ENCODE peak calls at places on chromosomes 16 and 17, in five cellular contexts. K is pons; G is stimulated activated CD4-positive, alpha-beta T cell treated with anti-CD3 and anti-CD28 coated beads, Interleukin-1b, Interleukin-23, amount 100 ng/mL, for 1 hour; N is neural progenitor cell; J is esophagus squamous epithelium. D is an unnamed sample.

GRCh38 chr17:56891751-56892150 is 22.1 kb downstream of the TRIM25 start:
- DNase-seq in G (peak; percentile 45), N (peak; percentile 22), K (no peak), J (no peak), D (peak; percentile 11)

GRCh38 chr17:77687417-77687816 is 271.1 kb upstream of the TNRC6C start:
- DNase-seq in G (no peak), J (no peak), N (no peak), K (no peak), D (no peak)

GRCh38 chr16:2826591-2827480 is 3.3 kb upstream of the ZG16B start:
- DNase-seq in J (no peak), G (no peak), K (no peak), N (no peak), D (no peak)

GRCh38 chr16:48082516-48082915 is 73.3 kb downstream of the ABCC12 start:
- DNase-seq in N (no peak), J (no peak), K (no peak), G (no peak), D (no peak)

GRCh38 chr17:30414486-30414885 is 35.8 kb downstream of the CPD start:
- DNase-seq in N (no peak), K (no peak), J (no peak), G (no peak), D (no peak)

GRCh38 chr17:66347661-66348604 is 45.5 kb downstream of the PRKCA start:
- DNase-seq in K (no peak), J (no peak), G (no peak), N (no peak), D (no peak)

GRCh38 chr17:78707923-78708322 is 74.2 kb downstream of the CYTH1 start:
- DNase-seq in J (no peak), N (no peak), G (no peak), K (no peak), D (no peak)

GRCh38 chr17:39606434-39607056 is 1.2 kb downstream of the NEUROD2 start:
- DNase-seq in K (no peak), G (no peak), N (peak; percentile 61), J (no peak), D (no peak)

GRCh38 chr16:27232061-27232841 is 28.9 kb downstream of the KDM8 start:
- DNase-seq in J (no peak), N (no peak), K (peak; percentile 63), G (no peak), D (no peak)

GRCh38 chr17:10177921-10178788 is 20.3 kb downstream of the GAS7 start:
- DNase-seq in K (no peak), N (peak; percentile 33), J (no peak), G (no peak), D (no peak)

GRCh38 chr17:83202002-83203000 is 122.9 kb downstream of the METRNL start:
- DNase-seq in N (no peak), G (no peak), J (no peak), K (no peak), D (no peak)

GRCh38 chr17:784143-784542 is 2.0 kb downstream of the MRM3 start:
- DNase-seq in J (no peak), G (no peak), K (no peak), N (no peak), D (no peak)

GRCh38 chr17:4808378-4808767 is 1.4 kb downstream of the PLD2 start:
- DNase-seq in K (peak; percentile 63), N (no peak), G (no peak), J (no peak), D (peak; percentile 21)

D was measured in substantia nigra.